ENCODE peak calls at places on chromosomes 5 and 9, in eight cellular contexts. Z, U, B, A, O, H, T and W are unnamed samples.

GRCh38 chr9:119195521-119195920 is 173.7 kb downstream of the BRINP1 start:
- DNase-seq in Z (no peak), U (no peak), B (no peak), A (no peak), O (no peak), H (no peak), T (no peak), W (no peak)

GRCh38 chr5:127003798-127004495 is 26.4 kb downstream of the MARCHF3 start:
- DNase-seq in Z (no peak), U (no peak), B (no peak), A (no peak), O (no peak), H (no peak), T (no peak), W (no peak)

GRCh38 chr5:168282120-168282519 is 9.3 kb upstream of the WWC1 start:
- DNase-seq in Z (no peak), U (no peak), B (no peak), A (peak), O (no peak), H (no peak), T (peak), W (peak)

GRCh38 chr9:129626079-129626943 is at the start of gene NTMT1:
- DNase-seq in Z (peak), U (peak), B (peak), A (peak), O (peak), H (no peak), T (peak), W (peak)

GRCh38 chr5:150278916-150279315 is 10.7 kb downstream of the CAMK2A start:
- DNase-seq in Z (no peak), U (no peak), B (no peak), A (peak), O (no peak), H (no peak), T (no peak), W (no peak)

GRCh38 chr5:141944086-141944485 is 13.9 kb downstream of the PCDH12 start:
- DNase-seq in Z (no peak), U (no peak), B (no peak), A (no peak), O (no peak), H (no peak), T (no peak), W (no peak)

GRCh38 chr5:41821051-41821450 is 49.2 kb downstream of the OXCT1 start:
- DNase-seq in Z (no peak), U (no peak), B (no peak), A (no peak), O (no peak), H (no peak), T (no peak), W (no peak)

GRCh38 chr5:159094745-159095144 is 5.0 kb downstream of the EBF1 start:
- DNase-seq in Z (no peak), U (peak), B (peak), A (peak), O (no peak), H (peak), T (no peak), W (peak)

GRCh38 chr5:1639757-1640156 is 116.0 kb upstream of the LPCAT1 start:
- DNase-seq in Z (no peak), U (no peak), B (no peak), A (no peak), O (no peak), H (no peak), T (peak), W (no peak)

GRCh38 chr9:2726620-2727335 is 9.5 kb downstream of the KCNV2 start:
- DNase-seq in Z (no peak), U (no peak), B (no peak), A (peak), O (no peak), H (no peak), T (no peak), W (no peak)

GRCh38 chr5:72065751-72066255 is 41.5 kb upstream of the MAP1B start:
- DNase-seq in Z (no peak), U (no peak), B (peak), A (peak), O (no peak), H (no peak), T (no peak), W (no peak)

GRCh38 chr5:101676646-101677045 is 619.4 kb downstream of the SLCO4C1 start:
- DNase-seq in Z (no peak), U (no peak), B (no peak), A (no peak), O (no peak), H (no peak), T (no peak), W (no peak)

GRCh38 chr5:62029303-62029702 is 276.7 kb upstream of the KIF2A start:
- DNase-seq in Z (no peak), U (no peak), B (no peak), A (no peak), O (no peak), H (no peak), T (no peak), W (no peak)

GRCh38 chr9:90907790-90908189 is 106.2 kb downstream of the SYK start:
- DNase-seq in Z (no peak), U (no peak), B (no peak), A (no peak), O (no peak), H (no peak), T (no peak), W (no peak)

GRCh38 chr5:5289537-5289936 is 132.9 kb upstream of the ICE1 start:
- DNase-seq in Z (no peak), U (no peak), B (no peak), A (no peak), O (no peak), H (no peak), T (no peak), W (no peak)

GRCh38 chr5:52880541-52880940 is 92.8 kb downstream of the ITGA1 start:
- DNase-seq in Z (no peak), U (no peak), B (no peak), A (no peak), O (no peak), H (no peak), T (no peak), W (no peak)

GRCh38 chr9:87497604-87498045 is at the start of gene DAPK1:
- DNase-seq in Z (peak), U (no peak), B (peak), A (peak), O (no peak), H (no peak), T (peak), W (peak)

GRCh38 chr9:7536310-7536939 is 263.2 kb downstream of the DMAC1 start:
- DNase-seq in Z (peak), U (peak), B (peak), A (peak), O (no peak), H (no peak), T (no peak), W (peak)

GRCh38 chr5:3004361-3005080 is 253.0 kb upstream of the IRX2 start:
- DNase-seq in Z (no peak), U (no peak), B (no peak), A (no peak), O (no peak), H (no peak), T (peak), W (no peak)

GRCh38 chr5:153543959-153544470 is 53.5 kb downstream of the GRIA1 start:
- DNase-seq in Z (no peak), U (no peak), B (no peak), A (no peak), O (no peak), H (no peak), T (no peak), W (no peak)

GRCh38 chr9:15965246-15965745 is 412.5 kb downstream of the CCDC171 start:
- DNase-seq in Z (no peak), U (no peak), B (no peak), A (no peak), O (no peak), H (no peak), T (no peak), W (no peak)

GRCh38 chr5:40210705-40211104 is 469.0 kb upstream of the PTGER4 start:
- DNase-seq in Z (no peak), U (no peak), B (no peak), A (no peak), O (no peak), H (no peak), T (no peak), W (no peak)

GRCh38 chr5:101080485-101081240 is 177.6 kb upstream of the ST8SIA4 start:
- DNase-seq in Z (no peak), U (no peak), B (no peak), A (peak), O (no peak), H (no peak), T (no peak), W (no peak)

GRCh38 chr5:54469655-54470054 is 14.2 kb downstream of the HSPB3 start:
- DNase-seq in Z (no peak), U (no peak), B (no peak), A (peak), O (no peak), H (no peak), T (no peak), W (no peak)

GRCh38 chr5:51486158-51486557 is 102.9 kb downstream of the ISL1 start:
- DNase-seq in Z (no peak), U (no peak), B (no peak), A (no peak), O (no peak), H (no peak), T (no peak), W (no peak)

GRCh38 chr5:180336234-180337020 is 16.7 kb downstream of the GFPT2 start:
- DNase-seq in Z (no peak), U (no peak), B (no peak), A (no peak), O (no peak), H (no peak), T (no peak), W (no peak)

GRCh38 chr5:91168859-91169258 is 214.3 kb downstream of the ARRDC3 start:
- DNase-seq in Z (no peak), U (no peak), B (no peak), A (no peak), O (no peak), H (no peak), T (no peak), W (no peak)

GRCh38 chr9:91100878-91101450 is 260.8 kb downstream of the AUH start:
- DNase-seq in Z (no peak), U (no peak), B (no peak), A (no peak), O (no peak), H (no peak), T (no peak), W (peak)

GRCh38 chr5:140372971-140373487 is 13.0 kb downstream of the SLC4A9 start:
- DNase-seq in Z (peak), U (peak), B (peak), A (peak), O (no peak), H (peak), T (peak), W (peak)

GRCh38 chr5:83871533-83872380 is 151.1 kb upstream of the HAPLN1 start:
- DNase-seq in Z (no peak), U (no peak), B (no peak), A (no peak), O (no peak), H (no peak), T (no peak), W (no peak)